ENCODE peak calls at places on chromosome 17, in eight cellular contexts. I is iPS DF 19.7; S is C1 segment of cervical spinal cord; G is heart left ventricle; H is activated CD4-positive, alpha-beta T cell treated with anti-CD3 and anti-CD28 coated beads, Interleukin-2, amount 10 ng/mL, durations not matched to agents 7 days and 5 days; J is A549; B is HTR-8/SVneo; O is GM20000. P is an unnamed sample.

GRCh38 chr17:83053779-83054451 is 25.5 kb upstream of the METRNL start:
- DNase-seq in I (no peak), S (no peak), G (peak; percentile 60), H (peak; percentile 29), J (no peak), B (no peak), O (no peak), P (no peak)

GRCh38 chr17:7004398-7005253 is 7.8 kb upstream of the RNASEK start:
- DNase-seq in I (no peak), S (no peak), G (no peak), H (peak; percentile 70), J (peak; percentile 85), B (peak; percentile 75), O (peak; percentile 76), P (no peak)

GRCh38 chr17:8552582-8553320 is 77.8 kb downstream of the MYH10 start:
- DNase-seq in I (no peak), S (no peak), G (no peak), H (no peak), J (no peak), B (no peak), O (no peak), P (no peak)

GRCh38 chr17:28705074-28705659 is 6.5 kb downstream of the PROCA1 start:
- DNase-seq in I (no peak), S (no peak), G (peak; percentile 9), H (no peak), J (no peak), B (no peak), O (no peak), P (no peak)

GRCh38 chr17:73522107-73522506 is 122.1 kb downstream of the SDK2 start:
- DNase-seq in I (no peak), S (no peak), G (no peak), H (no peak), J (no peak), B (no peak), O (no peak), P (no peak)

GRCh38 chr17:68178831-68179230 is 69.0 kb upstream of the AMZ2 start:
- DNase-seq in I (no peak), S (no peak), G (no peak), H (no peak), J (no peak), B (no peak), O (no peak), P (no peak)

GRCh38 chr17:58391302-58391984 is 25.9 kb downstream of the RNF43 start:
- DNase-seq in I (no peak), S (no peak), G (peak; percentile 39), H (no peak), J (peak; percentile 96), B (peak; percentile 35), O (no peak), P (no peak)

GRCh38 chr17:74875970-74876593 is 3.3 kb upstream of the FDXR start:
- DNase-seq in I (no peak), S (no peak), G (no peak), H (no peak), J (no peak), B (no peak), O (no peak), P (no peak)

GRCh38 chr17:48301002-48301401 is 129.0 kb downstream of the SKAP1 start:
- DNase-seq in I (no peak), S (no peak), G (no peak), H (no peak), J (no peak), B (no peak), O (no peak), P (no peak)